ENCODE peak calls at places on chromosomes 16 and 17, in four cellular contexts. One of them, this sample, is unnamed.

GRCh38 chr17:82006468-82007227 is 16.0 kb downstream of the CENPX start:
- DNase-seq in brain microvascular endothelial cell: no peak
- DNase-seq in fibroblast of pulmonary artery: peak; percentile 62
- DNase-seq in cardiac fibroblast: peak; percentile 59
- DNase-seq in this sample: peak; percentile 50

GRCh38 chr16:50467943-50468748 is 80.0 kb upstream of the NKD1 start:
- DNase-seq in brain microvascular endothelial cell: peak; percentile 3
- DNase-seq in fibroblast of pulmonary artery: no peak
- DNase-seq in cardiac fibroblast: no peak
- DNase-seq in this sample: no peak

GRCh38 chr17:36899250-36900129 is 37.8 kb upstream of the LHX1 start:
- DNase-seq in brain microvascular endothelial cell: no peak
- DNase-seq in fibroblast of pulmonary artery: no peak
- DNase-seq in cardiac fibroblast: no peak
- DNase-seq in this sample: no peak

GRCh38 chr17:56624315-56624714 is 30.8 kb downstream of the NOG start:
- DNase-seq in brain microvascular endothelial cell: no peak
- DNase-seq in fibroblast of pulmonary artery: no peak
- DNase-seq in cardiac fibroblast: no peak
- DNase-seq in this sample: no peak

GRCh38 chr17:27327871-27328270 is 34.0 kb downstream of the WSB1 start:
- DNase-seq in brain microvascular endothelial cell: no peak
- DNase-seq in fibroblast of pulmonary artery: peak; percentile 74
- DNase-seq in cardiac fibroblast: peak; percentile 66
- DNase-seq in this sample: no peak

GRCh38 chr17:64385187-64386083 is 5.2 kb downstream of the PECAM1 start:
- DNase-seq in brain microvascular endothelial cell: peak; percentile 85
- DNase-seq in fibroblast of pulmonary artery: peak; percentile 93
- DNase-seq in cardiac fibroblast: peak; percentile 92
- DNase-seq in this sample: peak; percentile 60

GRCh38 chr17:74394977-74395376 is 27.7 kb downstream of the GPR142 start:
- DNase-seq in brain microvascular endothelial cell: no peak
- DNase-seq in fibroblast of pulmonary artery: no peak
- DNase-seq in cardiac fibroblast: no peak
- DNase-seq in this sample: peak; percentile 11

GRCh38 chr16:89357460-89357859 is 132.9 kb downstream of the ANKRD11 start:
- DNase-seq in brain microvascular endothelial cell: no peak
- DNase-seq in fibroblast of pulmonary artery: no peak
- DNase-seq in cardiac fibroblast: no peak
- DNase-seq in this sample: no peak

GRCh38 chr17:80498242-80498919 is 22.0 kb upstream of the NPTX1 start:
- DNase-seq in brain microvascular endothelial cell: peak; percentile 74
- DNase-seq in fibroblast of pulmonary artery: peak; percentile 47
- DNase-seq in cardiac fibroblast: peak; percentile 51
- DNase-seq in this sample: no peak

GRCh38 chr16:31215287-31216115 is 1.4 kb downstream of the PYDC1 start:
- DNase-seq in brain microvascular endothelial cell: peak; percentile 16
- DNase-seq in fibroblast of pulmonary artery: peak; percentile 56
- DNase-seq in cardiac fibroblast: peak; percentile 65
- DNase-seq in this sample: peak; percentile 58

GRCh38 chr17:42312285-42313130 is 24.2 kb downstream of the STAT5A start:
- DNase-seq in brain microvascular endothelial cell: peak; percentile 52
- DNase-seq in fibroblast of pulmonary artery: peak; percentile 87
- DNase-seq in cardiac fibroblast: peak; percentile 90
- DNase-seq in this sample: peak; percentile 73

GRCh38 chr16:35431829-35432663 is 1972.6 kb downstream of the TP53TG3F start:
- DNase-seq in brain microvascular endothelial cell: no peak
- DNase-seq in fibroblast of pulmonary artery: no peak
- DNase-seq in cardiac fibroblast: no peak
- DNase-seq in this sample: peak; percentile 10

GRCh38 chr17:43363926-43364285 is 34.9 kb upstream of the ARL4D start:
- DNase-seq in brain microvascular endothelial cell: no peak
- DNase-seq in fibroblast of pulmonary artery: no peak
- DNase-seq in cardiac fibroblast: no peak
- DNase-seq in this sample: no peak

GRCh38 chr17:41800601-41801373 is 11.0 kb downstream of the P3H4 start:
- DNase-seq in brain microvascular endothelial cell: no peak
- DNase-seq in fibroblast of pulmonary artery: peak; percentile 44
- DNase-seq in cardiac fibroblast: peak; percentile 58
- DNase-seq in this sample: peak; percentile 100

GRCh38 chr16:568401-569258 is 1.1 kb upstream of the PIGQ start:
- DNase-seq in brain microvascular endothelial cell: no peak
- DNase-seq in fibroblast of pulmonary artery: no peak
- DNase-seq in cardiac fibroblast: no peak
- DNase-seq in this sample: no peak

GRCh38 chr16:56600398-56600999 is 7.9 kb upstream of the MT2A start:
- DNase-seq in brain microvascular endothelial cell: peak; percentile 60
- DNase-seq in fibroblast of pulmonary artery: peak; percentile 64
- DNase-seq in cardiac fibroblast: peak; percentile 67
- DNase-seq in this sample: peak; percentile 72

GRCh38 chr17:45771473-45771959 is 12.6 kb upstream of the CRHR1 start:
- DNase-seq in brain microvascular endothelial cell: no peak
- DNase-seq in fibroblast of pulmonary artery: no peak
- DNase-seq in cardiac fibroblast: no peak
- DNase-seq in this sample: no peak

GRCh38 chr17:82892869-82893565 is 53.2 kb upstream of the ZNF750 start:
- DNase-seq in brain microvascular endothelial cell: no peak
- DNase-seq in fibroblast of pulmonary artery: no peak
- DNase-seq in cardiac fibroblast: no peak
- DNase-seq in this sample: no peak

GRCh38 chr17:12402963-12403622 is 262.6 kb upstream of the MYOCD start:
- DNase-seq in brain microvascular endothelial cell: peak; percentile 89
- DNase-seq in fibroblast of pulmonary artery: peak; percentile 35
- DNase-seq in cardiac fibroblast: peak; percentile 14
- DNase-seq in this sample: peak; percentile 8

GRCh38 chr17:43398724-43399595 is at the start of gene ARL4D:
- DNase-seq in brain microvascular endothelial cell: peak; percentile 64
- DNase-seq in fibroblast of pulmonary artery: peak; percentile 78
- DNase-seq in cardiac fibroblast: peak; percentile 86
- DNase-seq in this sample: peak; percentile 81

GRCh38 chr17:80389011-80389995 is 25.7 kb upstream of the ENDOV start:
- DNase-seq in brain microvascular endothelial cell: no peak
- DNase-seq in fibroblast of pulmonary artery: no peak
- DNase-seq in cardiac fibroblast: no peak
- DNase-seq in this sample: no peak

GRCh38 chr16:22813223-22813945 is 578 bp upstream of the HS3ST2 start:
- DNase-seq in brain microvascular endothelial cell: no peak
- DNase-seq in fibroblast of pulmonary artery: peak; percentile 27
- DNase-seq in cardiac fibroblast: peak; percentile 12
- DNase-seq in this sample: peak; percentile 86

GRCh38 chr17:73901661-73902415 is 257.6 kb upstream of the SDK2 start:
- DNase-seq in brain microvascular endothelial cell: no peak
- DNase-seq in fibroblast of pulmonary artery: no peak
- DNase-seq in cardiac fibroblast: no peak
- DNase-seq in this sample: no peak

GRCh38 chr16:28623172-28623711 is 13.4 kb upstream of the SULT1A1 start:
- DNase-seq in brain microvascular endothelial cell: no peak
- DNase-seq in fibroblast of pulmonary artery: no peak
- DNase-seq in cardiac fibroblast: peak; percentile 20
- DNase-seq in this sample: peak; percentile 63

GRCh38 chr16:81547194-81547918 is 102.7 kb downstream of the CMIP start:
- DNase-seq in brain microvascular endothelial cell: no peak
- DNase-seq in fibroblast of pulmonary artery: no peak
- DNase-seq in cardiac fibroblast: no peak
- DNase-seq in this sample: no peak

GRCh38 chr17:79617740-79618382 is 7.0 kb upstream of the RBFOX3 start:
- DNase-seq in brain microvascular endothelial cell: no peak
- DNase-seq in fibroblast of pulmonary artery: no peak
- DNase-seq in cardiac fibroblast: no peak
- DNase-seq in this sample: no peak

GRCh38 chr16:9417898-9418297 is 326.5 kb downstream of the HAPSTR1 start:
- DNase-seq in brain microvascular endothelial cell: no peak
- DNase-seq in fibroblast of pulmonary artery: no peak
- DNase-seq in cardiac fibroblast: no peak
- DNase-seq in this sample: no peak

GRCh38 chr16:5615868-5616642 is 518.5 kb upstream of the EEF2KMT start:
- DNase-seq in brain microvascular endothelial cell: no peak
- DNase-seq in fibroblast of pulmonary artery: peak; percentile 2
- DNase-seq in cardiac fibroblast: no peak
- DNase-seq in this sample: no peak
- H3K4me3 ChIP-seq in brain microvascular endothelial cell: no peak overlapping the region
- H3K4me3 ChIP-seq in fibroblast of pulmonary artery: no peak overlapping the region
- H3K4me3 ChIP-seq in cardiac fibroblast: no peak overlapping the region
- H3K4me3 ChIP-seq in this sample: no peak overlapping the region

GRCh38 chr17:31559647-31560501 is 168.4 kb downstream of the RAB11FIP4 start:
- DNase-seq in brain microvascular endothelial cell: peak; percentile 9
- DNase-seq in fibroblast of pulmonary artery: no peak
- DNase-seq in cardiac fibroblast: no peak
- DNase-seq in this sample: no peak
- H3K4me3 ChIP-seq in brain microvascular endothelial cell: peak overlapping the region; percentile 86
- H3K4me3 ChIP-seq in fibroblast of pulmonary artery: peak overlapping the region; percentile 79
- H3K4me3 ChIP-seq in cardiac fibroblast: peak overlapping the region; percentile 86
- H3K4me3 ChIP-seq in this sample: peak overlapping the region; percentile 58

GRCh38 chr16:19115148-19116021 is 1.6 kb downstream of the ITPRIPL2 start:
- DNase-seq in brain microvascular endothelial cell: no peak
- DNase-seq in fibroblast of pulmonary artery: no peak
- DNase-seq in cardiac fibroblast: no peak
- DNase-seq in this sample: no peak
- H3K4me3 ChIP-seq in brain microvascular endothelial cell: peak overlapping the region; percentile 73
- H3K4me3 ChIP-seq in fibroblast of pulmonary artery: peak overlapping the region; percentile 71
- H3K4me3 ChIP-seq in cardiac fibroblast: peak overlapping the region; percentile 65
- H3K4me3 ChIP-seq in this sample: no peak overlapping the region

GRCh38 chr16:85968041-85968920 is 69.3 kb downstream of the IRF8 start:
- DNase-seq in brain microvascular endothelial cell: no peak
- DNase-seq in fibroblast of pulmonary artery: no peak
- DNase-seq in cardiac fibroblast: no peak
- DNase-seq in this sample: no peak
- H3K4me3 ChIP-seq in brain microvascular endothelial cell: no peak overlapping the region
- H3K4me3 ChIP-seq in fibroblast of pulmonary artery: no peak overlapping the region
- H3K4me3 ChIP-seq in cardiac fibroblast: no peak overlapping the region
- H3K4me3 ChIP-seq in this sample: no peak overlapping the region

DNA sequence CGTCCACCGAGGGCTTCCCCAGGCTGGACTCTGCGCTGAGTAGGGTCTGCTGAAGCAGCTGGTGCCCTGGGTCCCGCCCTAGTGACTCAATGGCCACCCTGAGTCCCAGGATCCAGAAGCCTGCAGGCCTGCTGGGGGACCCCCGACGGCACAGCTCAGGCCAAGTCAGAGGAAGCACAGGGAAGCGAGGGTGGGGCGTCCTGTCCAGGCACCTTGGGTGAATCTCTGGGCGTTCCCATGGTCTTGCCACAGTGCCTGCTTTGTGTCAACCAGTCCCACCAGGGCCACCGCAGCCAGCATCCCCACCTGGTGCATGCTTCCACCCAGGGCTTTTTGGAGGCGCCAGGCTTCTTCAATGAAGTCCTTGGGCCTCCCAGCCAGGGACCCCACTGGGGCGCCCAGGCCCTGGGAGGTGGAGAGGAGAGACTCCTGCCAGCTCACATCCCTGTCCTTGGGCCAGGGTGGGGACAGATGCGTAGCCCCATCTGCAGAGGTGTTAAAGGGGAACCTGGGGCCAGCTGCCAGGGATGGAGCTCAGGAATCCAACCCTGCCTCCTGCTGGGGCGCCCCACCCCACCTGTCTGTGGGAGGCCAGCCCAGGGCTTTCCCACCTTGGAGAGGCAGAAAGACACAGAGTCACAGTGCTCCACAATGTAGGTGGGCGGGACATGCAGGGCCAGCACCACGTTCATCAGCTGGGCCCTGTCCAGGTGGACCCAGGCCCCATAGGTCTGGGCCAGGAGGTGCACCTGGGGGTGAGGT is 17.8 kb downstream of the TMEM235 start:
- DNase-seq in brain microvascular endothelial cell: no peak
- DNase-seq in fibroblast of pulmonary artery: no peak
- DNase-seq in cardiac fibroblast: no peak
- DNase-seq in this sample: no peak
- H3K4me3 ChIP-seq in brain microvascular endothelial cell: no peak overlapping the region
- H3K4me3 ChIP-seq in fibroblast of pulmonary artery: no peak overlapping the region
- H3K4me3 ChIP-seq in cardiac fibroblast: no peak overlapping the region
- H3K4me3 ChIP-seq in this sample: no peak overlapping the region

GRCh38 chr16:11309895-11310633 is 28.9 kb upstream of the PRM1 start:
- DNase-seq in brain microvascular endothelial cell: no peak
- DNase-seq in fibroblast of pulmonary artery: no peak
- DNase-seq in cardiac fibroblast: no peak
- DNase-seq in this sample: no peak

GRCh38 chr16:11312718-11313492 is 31.8 kb upstream of the PRM1 start:
- DNase-seq in brain microvascular endothelial cell: peak; percentile 23
- DNase-seq in fibroblast of pulmonary artery: peak; percentile 52
- DNase-seq in cardiac fibroblast: peak; percentile 55
- DNase-seq in this sample: peak; percentile 24

GRCh38 chr16:11310997-11311561 is 29.9 kb upstream of the PRM1 start:
- DNase-seq in brain microvascular endothelial cell: no peak
- DNase-seq in fibroblast of pulmonary artery: peak; percentile 69
- DNase-seq in cardiac fibroblast: no peak
- DNase-seq in this sample: no peak

GRCh38 chr16:11308493-11309283 is 27.6 kb upstream of the PRM1 start:
- DNase-seq in brain microvascular endothelial cell: no peak
- DNase-seq in fibroblast of pulmonary artery: no peak
- DNase-seq in cardiac fibroblast: no peak
- DNase-seq in this sample: no peak

GRCh38 chr16:11310634-11310977 is 29.5 kb upstream of the PRM1 start:
- DNase-seq in brain microvascular endothelial cell: no peak
- DNase-seq in fibroblast of pulmonary artery: no peak
- DNase-seq in cardiac fibroblast: no peak
- DNase-seq in this sample: no peak
- H3K4me3 ChIP-seq in brain microvascular endothelial cell: no peak overlapping the region
- H3K4me3 ChIP-seq in fibroblast of pulmonary artery: no peak overlapping the region
- H3K4me3 ChIP-seq in cardiac fibroblast: no peak overlapping the region
- H3K4me3 ChIP-seq in this sample: no peak overlapping the region

GRCh38 chr17:16383216-16383615 is 2.3 kb downstream of the UBB start:
- DNase-seq in brain microvascular endothelial cell: no peak
- DNase-seq in fibroblast of pulmonary artery: no peak
- DNase-seq in cardiac fibroblast: no peak
- DNase-seq in this sample: no peak
- H3K4me3 ChIP-seq in brain microvascular endothelial cell: peak overlapping the region; percentile 17
- H3K4me3 ChIP-seq in fibroblast of pulmonary artery: no peak overlapping the region
- H3K4me3 ChIP-seq in cardiac fibroblast: no peak overlapping the region
- H3K4me3 ChIP-seq in this sample: no peak overlapping the region

GRCh38 chr16:48617711-48618148 is 7.8 kb upstream of the N4BP1 start:
- DNase-seq in brain microvascular endothelial cell: peak; percentile 33
- DNase-seq in fibroblast of pulmonary artery: peak; percentile 84
- DNase-seq in cardiac fibroblast: peak; percentile 86
- DNase-seq in this sample: no peak

GRCh38 chr16:48619547-48619946 is 9.6 kb upstream of the N4BP1 start:
- DNase-seq in brain microvascular endothelial cell: no peak
- DNase-seq in fibroblast of pulmonary artery: no peak
- DNase-seq in cardiac fibroblast: no peak
- DNase-seq in this sample: no peak

GRCh38 chr16:48614759-48615158 is 4.8 kb upstream of the N4BP1 start:
- DNase-seq in brain microvascular endothelial cell: no peak
- DNase-seq in fibroblast of pulmonary artery: no peak
- DNase-seq in cardiac fibroblast: no peak
- DNase-seq in this sample: no peak

GRCh38 chr16:48616571-48616970 is 6.6 kb upstream of the N4BP1 start:
- DNase-seq in brain microvascular endothelial cell: no peak
- DNase-seq in fibroblast of pulmonary artery: no peak
- DNase-seq in cardiac fibroblast: no peak
- DNase-seq in this sample: no peak

DNA sequence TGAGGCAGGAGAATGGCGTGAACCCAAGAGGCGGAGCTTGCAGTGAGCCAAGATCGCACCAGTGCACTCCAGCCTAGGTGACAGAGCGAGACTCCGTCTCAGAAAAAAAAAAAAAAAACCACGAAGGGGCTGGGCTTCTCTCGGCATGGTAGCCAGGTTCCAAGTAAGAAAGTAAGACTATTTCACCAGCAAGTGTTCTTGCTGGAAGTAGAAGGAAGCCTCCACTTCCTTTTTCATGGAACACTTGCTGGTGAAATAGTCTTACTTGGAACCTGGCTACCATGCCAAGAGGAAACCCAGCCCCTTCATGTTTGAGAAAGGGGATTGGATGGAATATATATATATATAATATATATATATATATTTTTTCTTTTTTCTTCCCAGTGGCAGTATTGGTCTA is 7.1 kb upstream of the N4BP1 start:
- DNase-seq in brain microvascular endothelial cell: no peak
- DNase-seq in fibroblast of pulmonary artery: no peak
- DNase-seq in cardiac fibroblast: no peak
- DNase-seq in this sample: no peak
- H3K4me3 ChIP-seq in brain microvascular endothelial cell: no peak overlapping the region
- H3K4me3 ChIP-seq in fibroblast of pulmonary artery: no peak overlapping the region
- H3K4me3 ChIP-seq in cardiac fibroblast: no peak overlapping the region
- H3K4me3 ChIP-seq in this sample: no peak overlapping the region